ENCODE peak calls at places on chromosomes 13 and 19, in four cellular contexts. M, O, A and Z are unnamed samples.

GRCh38 chr19:30315159-30315558 is 57.0 kb upstream of the ZNF536 start:
- DNase-seq in O (no peak), M (no peak), A (no peak), Z (no peak)

GRCh38 chr13:42215578-42216421 is 56.2 kb upstream of the AKAP11 start:
- DNase-seq in M (no peak), A (no peak), O (peak), Z (peak)

GRCh38 chr13:27006519-27007161 is 165.0 kb downstream of the USP12 start:
- DNase-seq in M (no peak), A (peak), O (peak), Z (peak)

GRCh38 chr13:106343831-106344230 is 191.6 kb downstream of the EFNB2 start:
- DNase-seq in M (no peak), A (no peak), O (no peak), Z (no peak)

GRCh38 chr13:99862243-99862642 is 109.3 kb downstream of the ZIC5 start:
- DNase-seq in A (no peak), M (no peak), O (no peak), Z (no peak)

GRCh38 chr13:65472336-65472735 is 1757.8 kb downstream of the PCDH9 start:
- DNase-seq in O (no peak), A (no peak), M (no peak), Z (no peak)

GRCh38 chr13:75633285-75633684 is 2.8 kb upstream of the LMO7 start:
- DNase-seq in O (no peak), A (no peak), M (no peak), Z (no peak)

GRCh38 chr19:7360393-7360984 is 11.8 kb downstream of the ARHGEF18 start:
- DNase-seq in O (no peak), A (no peak), M (no peak), Z (no peak)

GRCh38 chr19:18202759-18203407 is 959 bp downstream of the RAB3A start:
- DNase-seq in M (peak), A (no peak), O (peak), Z (peak)

GRCh38 chr13:78881746-78882145 is 222.8 kb upstream of the OBI1 start:
- DNase-seq in M (no peak), A (no peak), O (no peak), Z (no peak)

GRCh38 chr19:42461700-42462324 is 19.1 kb upstream of the CXCL17 start:
- DNase-seq in A (no peak), M (no peak), O (no peak), Z (no peak)

GRCh38 chr19:15935167-15935702 is 906 bp upstream of the CYP4F11 start:
- DNase-seq in M (no peak), O (no peak), A (no peak), Z (no peak)

GRCh38 chr13:45807520-45808099 is 43.9 kb downstream of the SIAH3 start:
- DNase-seq in A (no peak), M (peak), O (peak), Z (peak)

GRCh38 chr19:2051771-2052704 is 994 bp upstream of the MKNK2 start:
- DNase-seq in A (no peak), M (no peak), O (peak), Z (peak)

GRCh38 chr19:38013913-38014575 is 107.0 kb downstream of the SIPA1L3 start:
- DNase-seq in O (no peak), A (no peak), M (no peak), Z (no peak)

GRCh38 chr13:113599396-113599795 is 14.8 kb downstream of the TFDP1 start:
- DNase-seq in O (no peak), A (no peak), M (no peak), Z (no peak)

GRCh38 chr13:108508263-108508662 is 121.1 kb upstream of the MYO16 start:
- DNase-seq in O (peak), A (no peak), M (no peak), Z (no peak)

GRCh38 chr13:66513728-66514127 is 716.4 kb downstream of the PCDH9 start:
- DNase-seq in A (no peak), M (no peak), O (no peak), Z (no peak)

GRCh38 chr19:40570313-40571004 is 6.2 kb upstream of the SHKBP1 start:
- DNase-seq in O (peak), A (peak), M (peak), Z (peak)
- TF ChIP-seq CTCF in O (no peak), A (no peak), M (peak), Z (no peak)

GRCh38 chr13:73513751-73514150 is 454.9 kb downstream of the KLF5 start:
- DNase-seq in O (no peak), A (no peak), M (no peak), Z (no peak)
- TF ChIP-seq CTCF in O (no peak), A (no peak), M (no peak), Z (no peak)

GRCh38 chr13:50248537-50249521 is 233.6 kb downstream of the KCNRG start:
- DNase-seq in M (no peak), A (no peak), O (no peak), Z (no peak)
- TF ChIP-seq CTCF in M (no peak), A (no peak), O (no peak), Z (no peak)

GRCh38 chr19:3073931-3074595 is 11.8 kb upstream of the TLE5 start:
- DNase-seq in A (no peak), O (no peak), M (no peak), Z (no peak)
- TF ChIP-seq CTCF in A (no peak), O (no peak), M (peak), Z (no peak)

GRCh38 chr19:35483089-35483488 is 7.2 kb downstream of the KRTDAP start:
- DNase-seq in O (no peak), A (no peak), M (no peak), Z (no peak)

GRCh38 chr19:35478794-35479193 is 11.5 kb downstream of the KRTDAP start:
- DNase-seq in M (no peak), A (no peak), O (no peak), Z (no peak)

GRCh38 chr19:35476149-35476548 is 14.1 kb downstream of the KRTDAP start:
- DNase-seq in M (no peak), O (no peak), A (no peak), Z (peak)

GRCh38 chr19:35474104-35474503 is 16.2 kb downstream of the KRTDAP start:
- DNase-seq in M (no peak), O (no peak), A (no peak), Z (no peak)

GRCh38 chr19:35479278-35479677 is 11.0 kb downstream of the KRTDAP start:
- DNase-seq in M (no peak), O (no peak), A (no peak), Z (no peak)
- TF ChIP-seq CTCF in M (no peak), O (no peak), A (no peak), Z (no peak)

GRCh38 chr19:13195678-13196077 is 45.5 kb downstream of the IER2 start:
- DNase-seq in A (no peak), O (peak), M (peak), Z (peak)
- TF ChIP-seq CTCF in A (no peak), O (no peak), M (peak), Z (peak)

GRCh38 chr19:54189020-54189667 is at the start of gene MBOAT7:
- DNase-seq in A (no peak), O (no peak), M (peak), Z (no peak)
- TF ChIP-seq CTCF in A (peak), O (no peak), M (peak), Z (no peak)

DNA sequence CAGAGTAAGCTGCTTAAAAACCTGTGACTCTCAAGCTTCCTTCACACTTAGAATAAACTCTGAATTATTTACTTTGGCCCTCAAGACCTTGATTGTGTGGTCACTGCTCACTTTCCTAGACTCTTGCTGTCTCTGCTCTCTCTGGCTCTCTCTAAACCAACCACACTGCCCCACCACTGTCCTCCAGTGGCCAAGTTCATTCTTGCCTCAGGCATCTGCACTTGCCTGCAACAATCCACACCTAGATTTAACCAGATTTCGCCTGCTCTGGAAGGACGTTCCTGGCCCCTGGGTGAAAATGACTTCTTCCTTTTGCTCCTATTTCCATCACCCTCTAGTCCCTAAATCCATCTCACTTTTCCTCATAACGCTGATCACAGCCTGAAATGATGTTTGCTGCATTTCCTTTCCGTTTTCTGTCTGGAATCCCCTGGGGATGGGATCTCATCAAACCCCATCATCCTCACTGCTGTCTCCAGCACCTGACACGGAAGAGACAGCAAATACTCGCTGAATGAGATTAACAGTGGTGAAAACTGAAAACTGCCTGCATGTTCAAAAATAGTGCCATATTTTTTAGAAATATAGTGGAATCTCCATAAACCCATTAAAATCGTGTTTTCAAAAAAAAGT is 232.6 kb downstream of the UQCRFS1 start:
- DNase-seq in A (no peak), O (no peak), M (no peak), Z (no peak)
- TF ChIP-seq CTCF in A (peak), O (no peak), M (no peak), Z (no peak)